ENCODE peak calls at places on chromosomes 7 and 10, in five cellular contexts. One of them, this sample, is unnamed.

GRCh38 chr10:69240455-69240854 is 20.3 kb downstream of the HKDC1 start:
- DNase-seq in lung: no peak
- DNase-seq in IMR-90: no peak
- DNase-seq in RWPE1: no peak
- DNase-seq in tibial nerve: no peak
- DNase-seq in this sample: no peak

GRCh38 chr10:57964371-57964770 is 303.3 kb downstream of the IPMK start:
- DNase-seq in IMR-90: peak
- DNase-seq in tibial nerve: no peak
- DNase-seq in lung: no peak
- DNase-seq in RWPE1: no peak
- DNase-seq in this sample: peak

GRCh38 chr7:90624128-90624980 is 28.2 kb downstream of the CDK14 start:
- DNase-seq in IMR-90: peak
- DNase-seq in tibial nerve: no peak
- DNase-seq in lung: no peak
- DNase-seq in RWPE1: peak
- DNase-seq in this sample: no peak

GRCh38 chr10:112365014-112365432 is 8.9 kb upstream of the ACSL5 start:
- DNase-seq in IMR-90: no peak
- DNase-seq in lung: no peak
- DNase-seq in RWPE1: no peak
- DNase-seq in tibial nerve: no peak
- DNase-seq in this sample: no peak

GRCh38 chr10:131453772-131454634 is 142.5 kb upstream of the TCERG1L start:
- DNase-seq in IMR-90: no peak
- DNase-seq in RWPE1: peak
- DNase-seq in tibial nerve: peak
- DNase-seq in lung: peak
- DNase-seq in this sample: peak

GRCh38 chr10:3400368-3400767 is 227.8 kb upstream of the PITRM1 start:
- DNase-seq in tibial nerve: no peak
- DNase-seq in lung: no peak
- DNase-seq in IMR-90: peak
- DNase-seq in RWPE1: no peak
- DNase-seq in this sample: no peak

GRCh38 chr10:87547734-87548311 is 43.1 kb downstream of the MINPP1 start:
- DNase-seq in RWPE1: no peak
- DNase-seq in lung: no peak
- DNase-seq in IMR-90: peak
- DNase-seq in tibial nerve: no peak
- DNase-seq in this sample: no peak

GRCh38 chr7:159229683-159230475 is 85.2 kb upstream of the VIPR2 start:
- DNase-seq in IMR-90: no peak
- DNase-seq in lung: no peak
- DNase-seq in RWPE1: no peak
- DNase-seq in tibial nerve: no peak
- DNase-seq in this sample: no peak

GRCh38 chr10:14822879-14823755 is 14.7 kb downstream of the CDNF start:
- DNase-seq in lung: no peak
- DNase-seq in IMR-90: peak
- DNase-seq in tibial nerve: peak
- DNase-seq in RWPE1: peak
- DNase-seq in this sample: no peak

GRCh38 chr7:64733550-64734240 is 60.5 kb upstream of the ZNF138 start:
- DNase-seq in tibial nerve: no peak
- DNase-seq in lung: no peak
- DNase-seq in IMR-90: no peak
- DNase-seq in RWPE1: no peak
- DNase-seq in this sample: no peak

GRCh38 chr10:113425596-113425995 is 127.3 kb upstream of the HABP2 start:
- DNase-seq in RWPE1: no peak
- DNase-seq in IMR-90: no peak
- DNase-seq in lung: no peak
- DNase-seq in tibial nerve: no peak
- DNase-seq in this sample: no peak

GRCh38 chr10:118994321-118994720 is 35.2 kb upstream of the NANOS1 start:
- DNase-seq in lung: no peak
- DNase-seq in RWPE1: no peak
- DNase-seq in tibial nerve: no peak
- DNase-seq in IMR-90: no peak
- DNase-seq in this sample: no peak

GRCh38 chr10:22338260-22338894 is 6.9 kb upstream of the SPAG6 start:
- DNase-seq in IMR-90: no peak
- DNase-seq in tibial nerve: no peak
- DNase-seq in RWPE1: no peak
- DNase-seq in lung: no peak
- DNase-seq in this sample: no peak

GRCh38 chr10:22340362-22341189 is 4.7 kb upstream of the SPAG6 start:
- DNase-seq in lung: peak
- DNase-seq in tibial nerve: peak
- DNase-seq in RWPE1: peak
- DNase-seq in IMR-90: peak
- DNase-seq in this sample: peak

GRCh38 chr10:22341190-22341935 is 3.9 kb upstream of the SPAG6 start:
- DNase-seq in tibial nerve: no peak
- DNase-seq in lung: no peak
- DNase-seq in IMR-90: peak
- DNase-seq in RWPE1: no peak
- DNase-seq in this sample: no peak

GRCh38 chr10:22341936-22342222 is 3.4 kb upstream of the SPAG6 start:
- DNase-seq in RWPE1: no peak
- DNase-seq in tibial nerve: no peak
- DNase-seq in IMR-90: no peak
- DNase-seq in lung: no peak
- DNase-seq in this sample: no peak

GRCh38 chr10:22339761-22340361 is 5.4 kb upstream of the SPAG6 start:
- DNase-seq in RWPE1: no peak
- DNase-seq in tibial nerve: no peak
- DNase-seq in lung: no peak
- DNase-seq in IMR-90: no peak
- DNase-seq in this sample: no peak
- H3K27ac ChIP-seq in RWPE1: peak
- H3K27ac ChIP-seq in tibial nerve: peak
- H3K27ac ChIP-seq in lung: no peak
- H3K27ac ChIP-seq in IMR-90: no peak
- H3K27ac ChIP-seq in this sample: peak

GRCh38 chr7:33073243-33073642 is 10.7 kb upstream of the NT5C3A start:
- DNase-seq in IMR-90: no peak
- DNase-seq in lung: no peak
- DNase-seq in RWPE1: no peak
- DNase-seq in tibial nerve: no peak
- DNase-seq in this sample: no peak
- H3K27ac ChIP-seq in IMR-90: no peak
- H3K27ac ChIP-seq in lung: no peak
- H3K27ac ChIP-seq in RWPE1: no peak
- H3K27ac ChIP-seq in tibial nerve: no peak
- H3K27ac ChIP-seq in this sample: no peak

GRCh38 chr10:120477723-120478270 is 20.8 kb downstream of the PLPP4 start:
- DNase-seq in RWPE1: no peak
- DNase-seq in lung: no peak
- DNase-seq in IMR-90: no peak
- DNase-seq in tibial nerve: no peak
- DNase-seq in this sample: no peak
- H3K27ac ChIP-seq in RWPE1: no peak
- H3K27ac ChIP-seq in lung: no peak
- H3K27ac ChIP-seq in IMR-90: no peak
- H3K27ac ChIP-seq in tibial nerve: no peak
- H3K27ac ChIP-seq in this sample: no peak

DNA sequence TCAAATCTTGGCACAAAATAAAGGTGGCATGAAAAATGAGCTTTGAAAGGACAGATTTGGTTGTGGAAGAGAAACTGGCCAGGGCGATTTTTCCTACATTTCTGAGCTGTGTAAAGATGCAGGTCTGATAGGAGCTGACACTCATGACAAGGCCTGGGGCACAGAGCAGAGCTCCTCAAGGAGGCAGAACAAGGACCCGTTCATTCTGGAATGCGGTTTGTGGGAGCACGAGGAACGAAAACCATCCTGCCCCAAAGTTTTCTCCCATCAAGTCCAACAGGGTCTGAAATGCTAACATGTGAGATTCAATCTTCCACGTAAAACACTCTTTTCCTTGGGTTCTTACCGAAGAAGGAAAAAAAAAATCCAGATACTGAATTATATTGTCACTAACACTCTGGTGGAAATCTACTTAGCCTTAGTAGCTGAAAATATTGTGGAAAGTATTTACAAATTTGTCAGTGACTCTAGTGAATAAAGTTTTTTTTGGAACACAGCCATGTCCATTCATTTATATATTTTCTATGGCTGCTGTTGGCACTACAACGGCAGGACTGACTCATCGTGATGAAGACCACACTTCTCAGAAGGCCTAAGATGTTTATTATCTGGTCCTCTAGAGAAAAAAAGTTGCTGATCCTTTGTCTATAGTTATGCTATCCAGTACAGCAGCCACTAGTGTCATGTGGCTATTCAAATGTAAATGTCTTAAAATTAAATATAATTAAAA is 215.7 kb downstream of the BAMBI start:
- DNase-seq in RWPE1: no peak
- DNase-seq in tibial nerve: no peak
- DNase-seq in IMR-90: peak
- DNase-seq in lung: no peak
- DNase-seq in this sample: no peak
- H3K27ac ChIP-seq in RWPE1: no peak
- H3K27ac ChIP-seq in tibial nerve: no peak
- H3K27ac ChIP-seq in IMR-90: no peak
- H3K27ac ChIP-seq in lung: no peak
- H3K27ac ChIP-seq in this sample: no peak

GRCh38 chr7:117087639-117088396 is 134.5 kb downstream of the ST7 start:
- DNase-seq in tibial nerve: no peak
- DNase-seq in IMR-90: no peak
- DNase-seq in lung: no peak
- DNase-seq in RWPE1: no peak
- DNase-seq in this sample: no peak

GRCh38 chr7:117086788-117087187 is 133.5 kb downstream of the ST7 start:
- DNase-seq in tibial nerve: no peak
- DNase-seq in lung: no peak
- DNase-seq in RWPE1: no peak
- DNase-seq in IMR-90: no peak
- DNase-seq in this sample: no peak

GRCh38 chr7:117084286-117084685 is 131.0 kb downstream of the ST7 start:
- DNase-seq in tibial nerve: no peak
- DNase-seq in lung: no peak
- DNase-seq in IMR-90: no peak
- DNase-seq in RWPE1: no peak
- DNase-seq in this sample: no peak

GRCh38 chr7:117085275-117085674 is 132.0 kb downstream of the ST7 start:
- DNase-seq in IMR-90: no peak
- DNase-seq in RWPE1: no peak
- DNase-seq in lung: no peak
- DNase-seq in tibial nerve: no peak
- DNase-seq in this sample: no peak

DNA sequence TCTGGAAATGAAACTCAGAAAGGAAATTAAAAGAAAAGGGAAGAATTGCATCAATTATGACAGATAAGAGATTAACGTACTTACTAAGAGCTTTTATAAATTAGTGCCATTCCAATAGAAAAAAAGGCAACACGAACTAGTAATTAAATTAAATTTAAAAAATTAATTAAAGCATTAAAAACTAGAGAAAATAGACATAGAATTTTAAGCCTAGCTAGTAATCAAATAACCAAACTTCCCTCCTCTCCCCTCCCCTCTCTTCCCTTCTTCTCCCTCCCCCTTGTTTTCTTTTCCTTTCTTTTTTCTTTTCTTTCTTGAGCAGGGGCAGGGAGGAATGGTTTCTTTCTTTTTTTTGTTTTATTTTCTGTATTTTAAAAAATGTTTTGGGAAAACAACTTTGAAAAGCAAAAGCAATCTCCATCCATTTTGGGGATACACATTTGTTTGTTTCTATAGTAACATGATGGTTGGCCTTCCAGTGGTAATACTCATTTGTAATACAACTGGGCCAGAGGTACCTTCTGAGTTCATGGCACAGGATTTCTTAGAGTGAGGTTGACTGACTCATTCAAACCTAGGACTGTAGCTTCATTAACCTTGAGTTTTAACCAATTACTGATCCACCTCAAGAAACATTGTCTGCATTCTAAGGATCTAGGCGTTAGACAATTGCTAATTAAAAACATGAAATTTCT is 132.6 kb downstream of the ST7 start:
- DNase-seq in RWPE1: no peak
- DNase-seq in tibial nerve: no peak
- DNase-seq in lung: no peak
- DNase-seq in IMR-90: peak
- DNase-seq in this sample: no peak
- H3K27ac ChIP-seq in RWPE1: no peak
- H3K27ac ChIP-seq in tibial nerve: no peak
- H3K27ac ChIP-seq in lung: no peak
- H3K27ac ChIP-seq in IMR-90: no peak
- H3K27ac ChIP-seq in this sample: no peak

GRCh38 chr10:110276603-110277002 is 28.1 kb downstream of the SMNDC1 start:
- DNase-seq in lung: no peak
- DNase-seq in IMR-90: no peak
- DNase-seq in RWPE1: no peak
- DNase-seq in tibial nerve: no peak
- DNase-seq in this sample: no peak

GRCh38 chr10:110274629-110275028 is 30.1 kb downstream of the SMNDC1 start:
- DNase-seq in lung: no peak
- DNase-seq in tibial nerve: no peak
- DNase-seq in RWPE1: no peak
- DNase-seq in IMR-90: no peak
- DNase-seq in this sample: no peak

GRCh38 chr10:110278562-110278961 is 26.2 kb downstream of the SMNDC1 start:
- DNase-seq in IMR-90: no peak
- DNase-seq in RWPE1: no peak
- DNase-seq in lung: no peak
- DNase-seq in tibial nerve: no peak
- DNase-seq in this sample: no peak

GRCh38 chr10:110275140-110275729 is 29.5 kb downstream of the SMNDC1 start:
- DNase-seq in tibial nerve: no peak
- DNase-seq in lung: no peak
- DNase-seq in RWPE1: no peak
- DNase-seq in IMR-90: no peak
- DNase-seq in this sample: no peak

GRCh38 chr10:110279062-110279986 is 25.4 kb downstream of the SMNDC1 start:
- DNase-seq in IMR-90: peak
- DNase-seq in lung: no peak
- DNase-seq in tibial nerve: peak
- DNase-seq in RWPE1: peak
- DNase-seq in this sample: peak
- H3K27ac ChIP-seq in IMR-90: no peak
- H3K27ac ChIP-seq in lung: no peak
- H3K27ac ChIP-seq in tibial nerve: no peak
- H3K27ac ChIP-seq in RWPE1: no peak
- H3K27ac ChIP-seq in this sample: peak

This sample was measured in substantia nigra.